ENCODE peak calls at places on chromosomes 12 and 14, in four cellular contexts. Q is lung, B is progenitor cell of endocrine pancreas, O is HCT116. G is an unnamed sample.

GRCh38 chr12:113722747-113723146 is 243.4 kb downstream of the RBM19 start:
- DNase-seq in B (no peak), O (no peak), Q (no peak), G (no peak)

GRCh38 chr12:83823386-83824045 is 1089.1 kb downstream of the SLC6A15 start:
- DNase-seq in Q (no peak), B (peak; percentile 23), O (peak; percentile 44), G (peak; percentile 87)

GRCh38 chr12:102407776-102408486 is 72.4 kb downstream of the IGF1 start:
- DNase-seq in O (no peak), Q (no peak), B (no peak), G (no peak)

GRCh38 chr12:118103601-118104382 is at the start of gene VSIG10:
- DNase-seq in B (peak; percentile 58), Q (peak; percentile 75), O (no peak), G (no peak)

GRCh38 chr12:111270773-111271172 is 98.1 kb downstream of the PHETA1 start:
- DNase-seq in B (no peak), Q (no peak), O (peak; percentile 23), G (no peak)

GRCh38 chr12:110666892-110667291 is 22.0 kb downstream of the HVCN1 start:
- DNase-seq in B (no peak), Q (no peak), O (no peak), G (no peak)

GRCh38 chr14:68938515-68939423 is 40.3 kb downstream of the ACTN1 start:
- DNase-seq in Q (no peak), B (no peak), O (no peak), G (no peak)

GRCh38 chr12:111597731-111598636 is 1.1 kb downstream of the ATXN2 start:
- DNase-seq in O (no peak), B (peak; percentile 42), Q (peak; percentile 51), G (peak; percentile 11)

GRCh38 chr12:124385219-124385969 is 90.5 kb downstream of the RFLNA start:
- DNase-seq in O (no peak), B (no peak), Q (no peak), G (no peak)

GRCh38 chr12:77724367-77724957 is 106.2 kb upstream of the NAV3 start:
- DNase-seq in O (peak; percentile 47), Q (no peak), B (no peak), G (peak; percentile 56)

GRCh38 chr14:61344437-61345143 is 23.2 kb downstream of the PRKCH start:
- DNase-seq in Q (no peak), B (no peak), O (no peak), G (no peak)

GRCh38 chr14:31194095-31194494 is 13.5 kb downstream of the HECTD1 start:
- DNase-seq in Q (no peak), O (no peak), B (no peak), G (no peak)

GRCh38 chr12:131912526-131913274 is 16.4 kb upstream of the PUS1 start:
- DNase-seq in O (peak; percentile 57), Q (peak; percentile 50), B (no peak), G (no peak)

GRCh38 chr12:78392918-78393317 is 471.7 kb upstream of the SYT1 start:
- DNase-seq in Q (no peak), O (no peak), B (no peak), G (no peak)

GRCh38 chr14:89719371-89720075 is 235.0 kb downstream of the EFCAB11 start:
- DNase-seq in Q (no peak), O (no peak), B (no peak), G (peak; percentile 66)

GRCh38 chr14:70616646-70617045 is 16.2 kb upstream of the MED6 start:
- DNase-seq in Q (no peak), B (no peak), O (no peak), G (no peak)

GRCh38 chr12:64669270-64669842 is 59.1 kb downstream of the RASSF3 start:
- DNase-seq in O (no peak), Q (peak; percentile 38), B (no peak), G (peak; percentile 78)

GRCh38 chr14:58816416-58817115 is 178.8 kb downstream of the DACT1 start:
- DNase-seq in B (no peak), Q (no peak), O (no peak), G (no peak)

GRCh38 chr14:91357272-91357671 is 60.3 kb downstream of the CCDC88C start:
- DNase-seq in O (no peak), Q (no peak), B (no peak), G (no peak)

GRCh38 chr14:91352696-91353692 is 64.6 kb downstream of the CCDC88C start:
- DNase-seq in O (no peak), B (no peak), Q (no peak), G (no peak)

GRCh38 chr14:91354221-91354916 is 63.3 kb downstream of the CCDC88C start:
- DNase-seq in Q (no peak), O (no peak), B (no peak), G (peak; percentile 66)

GRCh38 chr14:91356218-91356763 is 61.3 kb downstream of the CCDC88C start:
- DNase-seq in Q (no peak), B (no peak), O (no peak), G (no peak)

DNA sequence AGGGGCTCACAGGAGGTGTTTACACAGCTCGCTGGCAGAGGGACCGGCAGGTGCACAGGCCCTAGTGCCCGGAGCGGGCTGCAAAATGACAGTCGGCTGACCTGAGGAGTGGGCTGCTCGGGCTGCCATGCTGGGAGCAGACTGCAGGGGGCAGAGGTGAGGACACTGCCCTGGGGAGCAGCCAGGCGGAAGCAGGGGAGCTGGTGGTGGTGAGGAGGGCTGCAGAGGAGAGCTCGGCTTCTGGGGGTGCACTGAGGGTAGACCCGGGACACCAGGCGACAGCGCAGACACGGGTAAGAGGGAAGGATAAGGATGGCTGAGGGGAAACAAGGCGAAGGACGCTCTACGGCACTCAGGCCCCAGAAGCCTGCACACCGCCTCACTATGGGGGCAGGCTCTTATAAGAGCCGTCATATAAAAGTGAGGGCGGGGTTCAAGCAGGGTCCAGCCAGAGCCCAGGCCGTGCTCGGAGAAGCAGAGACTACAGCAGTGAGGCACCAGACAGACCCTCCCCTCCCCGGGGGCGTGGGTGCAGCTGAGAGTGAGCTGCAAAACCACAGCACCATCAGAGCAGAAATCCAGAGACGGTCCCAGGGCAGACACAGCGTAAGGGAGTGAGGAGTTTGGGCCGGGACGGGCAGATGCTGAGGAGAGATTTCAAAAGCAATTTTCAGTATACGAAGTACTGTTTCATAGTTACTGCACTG is 62.5 kb downstream of the CCDC88C start:
- DNase-seq in Q (no peak), B (peak; percentile 33), O (no peak), G (peak; percentile 51)
- TF ChIP-seq CTCF in Q (no peak), B (peak; percentile 63), O (no peak), G (peak; percentile 57)

DNA sequence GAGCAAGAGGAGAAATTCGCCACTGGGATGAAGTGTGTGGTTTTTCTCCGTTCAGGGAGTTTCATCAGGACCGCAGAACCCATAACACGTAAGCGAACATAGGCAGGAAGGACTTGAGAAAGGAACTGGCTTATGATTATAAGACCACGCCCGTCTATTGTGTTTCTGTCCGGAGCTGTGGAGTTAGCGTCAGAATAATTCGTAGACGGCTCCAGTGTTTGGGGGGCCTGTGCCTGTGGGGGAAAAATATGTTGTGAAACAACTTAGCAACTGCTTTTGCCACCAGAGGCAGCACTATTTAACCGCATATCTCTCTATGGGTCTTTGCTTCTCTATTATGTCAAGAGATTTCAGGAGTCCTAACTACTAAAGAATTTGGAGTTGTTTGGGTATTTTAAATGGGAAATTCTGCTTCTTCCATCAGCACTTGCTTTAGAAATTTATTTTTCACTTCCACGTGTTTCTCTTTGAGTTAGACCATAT is 506 bp upstream of the CLEC14A start:
- DNase-seq in B (no peak), O (no peak), Q (no peak), G (no peak)
- TF ChIP-seq CTCF in B (peak; percentile 31), O (no peak), Q (no peak), G (no peak)

GRCh38 chr12:41511247-41511646 is 323.1 kb downstream of the PDZRN4 start:
- DNase-seq in O (no peak), Q (no peak), B (no peak), G (no peak)

GRCh38 chr12:41514050-41514449 is 325.9 kb downstream of the PDZRN4 start:
- DNase-seq in O (no peak), Q (no peak), B (no peak), G (peak; percentile 16)

GRCh38 chr12:41515953-41516352 is 327.8 kb downstream of the PDZRN4 start:
- DNase-seq in Q (no peak), B (no peak), O (no peak), G (no peak)

GRCh38 chr12:41512531-41512930 is 324.4 kb downstream of the PDZRN4 start:
- DNase-seq in O (no peak), Q (no peak), B (no peak), G (no peak)

DNA sequence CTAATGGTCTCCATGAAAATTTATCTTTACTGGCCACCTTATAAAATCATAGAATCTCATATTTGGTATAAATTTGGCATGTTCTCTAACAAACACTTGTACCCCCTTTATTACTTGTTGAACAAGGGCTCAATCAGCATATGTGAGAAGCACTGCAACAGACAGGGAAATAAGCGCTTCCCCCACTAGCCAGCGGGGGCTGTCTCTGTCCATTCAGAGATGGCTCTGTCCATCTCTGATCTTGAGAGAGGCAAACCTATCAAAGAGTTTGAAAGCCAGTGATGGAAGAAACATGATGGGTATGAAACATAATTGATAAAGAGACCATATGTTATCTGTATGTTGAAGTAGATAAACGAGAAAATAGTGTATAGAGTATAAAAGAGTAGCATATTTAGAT is 326.8 kb downstream of the PDZRN4 start:
- DNase-seq in Q (no peak), O (peak; percentile 2), B (no peak), G (no peak)
- TF ChIP-seq CTCF in Q (no peak), O (no peak), B (peak; percentile 21), G (peak; percentile 27)

GRCh38 chr12:56079729-56080555 is at the start of gene ERBB3:
- DNase-seq in O (peak; percentile 71), B (peak; percentile 75), Q (peak; percentile 85), G (peak; percentile 38)

GRCh38 chr12:56082382-56082781 is 2.4 kb downstream of the ERBB3 start:
- DNase-seq in O (no peak), B (no peak), Q (no peak), G (no peak)

GRCh38 chr12:56078931-56079728 is 835 bp upstream of the ERBB3 start:
- DNase-seq in O (peak; percentile 83), B (peak; percentile 91), Q (peak; percentile 91), G (peak; percentile 64)

GRCh38 chr12:56081393-56082347 is 1.7 kb downstream of the ERBB3 start:
- DNase-seq in B (no peak), O (no peak), Q (no peak), G (no peak)

DNA sequence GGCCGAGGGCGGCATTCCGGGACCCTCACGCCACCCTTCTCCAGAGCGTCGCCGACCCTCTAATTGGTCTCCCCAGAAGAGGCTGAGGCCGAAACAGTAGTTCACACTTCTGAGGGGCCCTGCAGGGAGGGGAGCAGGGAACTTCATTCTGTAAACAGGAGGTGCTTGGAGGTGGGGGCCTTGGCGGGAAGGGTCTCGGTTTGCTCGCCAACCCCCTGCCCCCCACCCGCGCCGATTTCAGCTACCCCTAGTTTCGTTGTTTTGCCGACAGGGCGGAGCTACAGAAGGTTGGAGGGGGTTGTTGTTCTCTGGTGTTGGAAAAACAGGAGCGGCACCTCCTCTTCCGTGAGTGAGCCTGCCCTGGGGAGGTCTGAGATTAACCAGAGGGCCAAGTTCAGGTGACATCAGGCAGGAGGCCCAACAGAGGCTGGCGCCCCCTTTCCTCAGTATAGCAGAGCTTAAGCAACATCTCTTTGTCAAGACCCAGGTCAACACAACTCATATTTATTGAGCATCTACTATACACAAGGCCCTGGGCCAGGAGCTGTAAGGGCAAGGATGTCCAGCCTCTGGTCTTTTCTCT is 682 bp downstream of the ERBB3 start:
- DNase-seq in O (no peak), B (peak; percentile 21), Q (peak; percentile 41), G (no peak)
- TF ChIP-seq CTCF in O (no peak), B (peak; percentile 9), Q (no peak), G (no peak)